ENCODE peak calls at places on chromosomes 5 and 9, in six cellular contexts. Z is stimulated activated CD8-positive, alpha-beta memory T cell treated with anti-CD3 and anti-CD28 coated beads, Interleukin-12 subunit alpha, Interleukin-12 subunit beta, amount 100 ng/mL, for 1 hour; U is fibroblast of lung; H is endothelial cell of umbilical vein; M is dorsolateral prefrontal cortex; P is NCI-H748 treated with DMSO at 0.1 percent for 48 hours. A is an unnamed sample.

GRCh38 chr5:178471666-178472065 is 118.5 kb downstream of the COL23A1 start:
- DNase-seq in Z (no peak), U (no peak), H (no peak), M (no peak), P (no peak), A (no peak)

GRCh38 chr5:79811081-79811480 is 121.4 kb downstream of the CMYA5 start:
- DNase-seq in Z (no peak), U (no peak), H (no peak), M (no peak), P (no peak), A (no peak)

GRCh38 chr9:131530546-131530929 is 525 bp downstream of the UCK1 start:
- DNase-seq in Z (no peak), U (no peak), H (peak), M (no peak), P (no peak), A (no peak)

GRCh38 chr5:79840085-79840990 is 150.7 kb downstream of the CMYA5 start:
- DNase-seq in Z (no peak), U (no peak), H (no peak), M (no peak), P (no peak), A (no peak)

GRCh38 chr5:53545744-53546143 is 14.7 kb upstream of the NDUFS4 start:
- DNase-seq in Z (no peak), U (no peak), H (no peak), M (no peak), P (no peak), A (no peak)

GRCh38 chr9:93380410-93381060 is 71.0 kb upstream of the FAM120A start:
- DNase-seq in Z (no peak), U (no peak), H (no peak), M (no peak), P (no peak), A (no peak)

GRCh38 chr5:61123145-61123544 is 39.1 kb downstream of the SMIM15 start:
- DNase-seq in Z (no peak), U (no peak), H (no peak), M (no peak), P (peak), A (no peak)

GRCh38 chr9:83934569-83935275 is 13.5 kb upstream of the KIF27 start:
- DNase-seq in Z (no peak), U (peak), H (no peak), M (no peak), P (no peak), A (no peak)

GRCh38 chr5:132266031-132266835 is 8.7 kb downstream of the PDLIM4 start:
- DNase-seq in Z (no peak), U (no peak), H (no peak), M (no peak), P (no peak), A (no peak)

GRCh38 chr5:171438753-171439152 is 19.3 kb downstream of the FGF18 start:
- DNase-seq in Z (no peak), U (no peak), H (no peak), M (no peak), P (no peak), A (no peak)

GRCh38 chr5:65032250-65032649 is 263.5 kb downstream of the CWC27 start:
- DNase-seq in Z (no peak), U (peak), H (peak), M (no peak), P (no peak), A (no peak)

GRCh38 chr9:38687389-38687842 is 32.5 kb downstream of the FAM240B start:
- DNase-seq in Z (peak), U (no peak), H (no peak), M (no peak), P (no peak), A (peak)

A was measured in substantia nigra.